ENCODE peak calls at places on chromosomes 1 and 21, in nine cellular contexts. R, Q, V, B, C, X, G, T and U are unnamed samples.

GRCh38 chr1:97433520-97434175 is 487.2 kb downstream of the DPYD start:
- DNase-seq in R (peak), Q (no peak), V (peak), B (no peak), C (no peak), X (no peak), G (no peak), T (no peak), U (no peak)

GRCh38 chr1:23274134-23274505 is 56.8 kb upstream of the HTR1D start:
- DNase-seq in R (no peak), Q (no peak), V (no peak), B (no peak), C (no peak), X (no peak), G (no peak), T (no peak), U (no peak)

GRCh38 chr1:14738235-14738634 is 139.8 kb downstream of the KAZN start:
- DNase-seq in R (no peak), Q (peak), V (no peak), B (no peak), C (no peak), X (no peak), G (no peak), T (no peak), U (no peak)

GRCh38 chr1:81738902-81739301 is 61.8 kb upstream of the ADGRL2 start:
- DNase-seq in R (no peak), Q (no peak), V (no peak), B (no peak), C (no peak), X (no peak), G (no peak), T (no peak), U (no peak)

GRCh38 chr1:41221995-41222991 is 19.8 kb downstream of the SCMH1 start:
- DNase-seq in R (peak), Q (peak), V (no peak), B (no peak), C (no peak), X (no peak), G (no peak), T (no peak), U (no peak)

GRCh38 chr21:37886726-37887309 is 29.4 kb downstream of the KCNJ6 start:
- DNase-seq in R (no peak), Q (no peak), V (no peak), B (no peak), C (no peak), X (no peak), G (no peak), T (no peak), U (no peak)

GRCh38 chr1:38488162-38488898 is 371.2 kb downstream of the RRAGC start:
- DNase-seq in R (no peak), Q (no peak), V (no peak), B (no peak), C (no peak), X (no peak), G (no peak), T (no peak), U (peak)

GRCh38 chr1:22855668-22856606 is 116.7 kb downstream of the LACTBL1 start:
- DNase-seq in R (no peak), Q (no peak), V (no peak), B (no peak), C (no peak), X (no peak), G (no peak), T (no peak), U (no peak)

GRCh38 chr1:59570524-59570923 is 244.2 kb upstream of the HOOK1 start:
- DNase-seq in R (peak), Q (peak), V (no peak), B (no peak), C (no peak), X (no peak), G (no peak), T (peak), U (no peak)

GRCh38 chr1:235022341-235023196 is 106.1 kb downstream of the TOMM20 start:
- DNase-seq in R (peak), Q (no peak), V (no peak), B (no peak), C (no peak), X (peak), G (no peak), T (no peak), U (no peak)

GRCh38 chr1:93666613-93667384 is 14.8 kb downstream of the BCAR3 start:
- DNase-seq in R (peak), Q (no peak), V (no peak), B (no peak), C (no peak), X (no peak), G (no peak), T (no peak), U (no peak)

GRCh38 chr1:183209533-183210158 is 23.6 kb downstream of the LAMC2 start:
- DNase-seq in R (peak), Q (no peak), V (peak), B (peak), C (no peak), X (no peak), G (no peak), T (no peak), U (no peak)

GRCh38 chr21:41681336-41681801 is 85.5 kb downstream of the RIPK4 start:
- DNase-seq in R (no peak), Q (no peak), V (no peak), B (no peak), C (peak), X (no peak), G (no peak), T (no peak), U (no peak)